ENCODE peak calls at places on chromosomes 2 and 18, in six cellular contexts. C is cardiac muscle cell; P is CD4-positive, CD25-positive, alpha-beta regulatory T cell; L is tibial artery; M is neuronal stem cell; F is adrenal gland. T is an unnamed sample.

GRCh38 chr2:144215207-144215606 is 304.7 kb downstream of the ZEB2 start:
- DNase-seq in L (no peak), P (no peak), M (no peak), F (no peak), C (no peak), T (no peak)

GRCh38 chr2:171579481-171579880 is 57.2 kb downstream of the CYBRD1 start:
- DNase-seq in M (no peak), P (no peak), F (no peak), C (no peak), L (no peak), T (no peak)

GRCh38 chr2:120736955-120737801 is 1.5 kb downstream of the GLI2 start:
- DNase-seq in C (peak; percentile 83), L (peak; percentile 72), M (peak; percentile 92), F (peak; percentile 33), P (no peak), T (peak; percentile 48)

GRCh38 chr2:140542627-140543026 is 1588.2 kb downstream of the LRP1B start:
- DNase-seq in M (no peak), C (no peak), P (no peak), L (no peak), F (no peak), T (no peak)

GRCh38 chr18:66346833-66347595 is 256.9 kb downstream of the CDH19 start:
- DNase-seq in C (no peak), L (no peak), F (no peak), M (no peak), P (no peak), T (no peak)

GRCh38 chr18:57009836-57010235 is 137.1 kb upstream of the BOD1L2 start:
- DNase-seq in P (no peak), F (no peak), C (no peak), L (no peak), M (no peak), T (no peak)

GRCh38 chr2:88212251-88212790 is 42.2 kb downstream of the THNSL2 start:
- DNase-seq in C (peak; percentile 47), L (no peak), P (no peak), M (peak; percentile 35), F (no peak), T (no peak)

GRCh38 chr2:124668161-124668560 is 643.1 kb downstream of the CNTNAP5 start:
- DNase-seq in F (no peak), P (no peak), M (no peak), C (peak; percentile 8), L (no peak), T (no peak)

GRCh38 chr18:7600036-7600435 is 32.9 kb downstream of the PTPRM start:
- DNase-seq in L (no peak), P (no peak), F (no peak), C (no peak), M (no peak), T (no peak)

GRCh38 chr18:7596133-7596532 is 29.0 kb downstream of the PTPRM start:
- DNase-seq in C (no peak), P (no peak), L (no peak), F (no peak), M (no peak), T (no peak)

GRCh38 chr18:7601249-7601620 is 34.1 kb downstream of the PTPRM start:
- DNase-seq in L (no peak), F (no peak), M (no peak), P (no peak), C (no peak), T (no peak)

GRCh38 chr18:7600528-7601248 is 33.6 kb downstream of the PTPRM start:
- DNase-seq in P (no peak), C (no peak), F (no peak), M (no peak), L (no peak), T (no peak)

GRCh38 chr18:7598167-7599062 is 31.3 kb downstream of the PTPRM start:
- DNase-seq in M (no peak), L (peak; percentile 34), C (no peak), P (no peak), F (no peak), T (no peak)
- H3K4me1 ChIP-seq in M (peaks cover 2% of the 10 kb centered on the region), L (peaks cover 5% of the 10 kb centered on the region), C (peaks cover 3% of the 10 kb centered on the region), P (no peaks in the 10 kb centered on the region), F (no peaks in the 10 kb centered on the region), T (peaks cover 94% of the 10 kb centered on the region)

DNA sequence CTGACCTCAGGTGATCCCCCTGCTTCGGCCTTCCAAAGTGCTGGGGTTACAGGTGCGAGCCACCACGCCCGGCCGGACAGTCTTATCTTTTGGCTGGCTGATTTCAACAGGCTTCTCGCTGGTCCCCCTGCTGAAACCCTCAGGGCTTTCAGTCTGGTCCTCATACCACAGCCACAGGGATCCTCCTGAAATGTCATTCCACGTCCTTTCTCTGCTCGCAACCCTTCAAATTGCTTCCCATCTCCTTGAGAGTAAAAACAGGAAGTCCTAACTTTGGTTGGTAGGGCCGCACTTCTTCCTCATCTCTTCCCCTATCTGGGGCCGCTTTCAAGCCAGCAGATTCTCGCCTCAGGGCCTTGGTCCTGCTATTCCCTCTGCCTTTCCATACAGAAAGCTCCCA is 1.4 kb upstream of the CAB39 start:
- DNase-seq in L (no peak), M (no peak), F (peak; percentile 24), C (no peak), P (no peak), T (no peak)
- H3K4me3 ChIP-seq in L (no peak overlapping the region), M (no peak overlapping the region), F (no peak overlapping the region), C (no peak overlapping the region), P (no peak overlapping the region), T (no peak overlapping the region)

DNA sequence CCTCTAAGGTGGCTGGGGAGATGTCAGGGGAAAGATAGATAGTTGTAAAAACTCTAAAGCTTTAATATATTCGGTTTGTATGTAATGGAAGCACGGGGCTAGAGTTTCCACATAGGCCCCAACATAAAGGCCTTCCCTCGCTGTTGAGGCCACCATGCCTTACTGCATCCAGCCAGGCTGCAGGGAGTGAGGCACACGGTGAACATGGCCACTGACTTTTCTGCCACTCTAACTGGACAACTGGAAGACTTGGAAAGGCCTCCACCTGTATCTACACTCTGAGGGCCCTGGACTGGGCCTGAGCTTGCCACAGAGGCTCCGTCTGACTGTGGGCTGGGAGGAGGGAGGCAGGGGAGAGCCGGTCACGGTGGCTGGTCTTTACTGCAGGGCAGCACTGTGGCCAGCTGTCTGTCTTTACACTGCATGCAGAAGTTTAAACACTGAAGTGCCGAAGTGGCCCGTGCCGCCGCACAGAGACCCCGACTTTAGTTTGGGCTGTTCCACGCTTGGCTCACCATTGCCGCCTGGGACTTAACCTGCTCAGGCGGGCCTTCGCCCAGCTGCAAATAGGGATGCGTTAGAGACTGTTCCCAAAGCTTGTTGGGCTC is 66.7 kb downstream of the EMILIN2 start:
- DNase-seq in P (no peak), L (no peak), C (no peak), M (no peak), F (no peak), T (no peak)
- H3K4me1 ChIP-seq in P (peaks cover 6% of the 10 kb centered on the region), L (no peaks in the 10 kb centered on the region), C (no peaks in the 10 kb centered on the region), M (peaks cover 20% of the 10 kb centered on the region), F (no peaks in the 10 kb centered on the region), T (peaks cover 20% of the 10 kb centered on the region)

DNA sequence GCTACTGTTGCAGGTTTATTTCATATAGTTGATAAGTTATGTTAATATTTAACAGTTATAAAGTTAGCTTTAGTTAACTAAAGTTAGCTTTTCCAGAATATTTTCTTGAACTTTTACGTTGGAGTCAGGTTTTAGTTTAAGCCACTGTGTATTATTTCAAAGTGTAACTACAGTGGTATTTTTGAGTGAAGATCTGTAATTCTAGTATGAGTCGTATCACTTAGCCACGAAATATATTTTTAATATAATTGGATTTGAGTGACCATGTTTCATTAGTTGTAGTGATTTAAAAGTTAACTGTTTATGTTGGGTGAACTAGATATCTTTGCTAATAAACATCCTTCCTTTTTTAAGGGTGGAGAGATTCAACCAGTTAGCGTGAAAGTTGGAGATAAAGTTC is 2.5 kb downstream of the HSPE1 start:
- DNase-seq in F (no peak), C (no peak), L (no peak), P (no peak), M (no peak), T (no peak)
- H3K4me3 ChIP-seq in F (peak overlapping the region; percentile 68), C (peak overlapping the region; percentile 58), L (no peak overlapping the region), P (peak overlapping the region; percentile 79), M (no peak overlapping the region), T (peak overlapping the region; percentile 91)